ENCODE peak calls at places on chromosome 21, in eight cellular contexts. G, T, V, N, D, B, I and E are unnamed samples.

GRCh38 chr21:25988738-25989137 is 181.8 kb downstream of the APP start:
- DNase-seq in G (no peak), N (no peak), I (no peak), T (no peak), D (no peak), V (no peak), B (no peak), E (no peak)

GRCh38 chr21:38879912-38880577 is 74.3 kb downstream of the ETS2 start:
- DNase-seq in V (no peak), D (no peak), B (no peak), I (no peak), G (no peak), N (no peak), T (no peak), E (no peak)

GRCh38 chr21:34977333-34977732 is 71.8 kb downstream of the RUNX1 start:
- DNase-seq in G (no peak), D (no peak), T (no peak), V (no peak), N (no peak), I (no peak), B (no peak), E (no peak)

GRCh38 chr21:19507682-19508260 is 1104.2 kb upstream of the TMPRSS15 start:
- DNase-seq in G (no peak), D (no peak), T (no peak), B (no peak), V (no peak), N (peak; percentile 7), I (no peak), E (no peak)

GRCh38 chr21:25790122-25790951 is 55.6 kb downstream of the GABPA start:
- DNase-seq in T (no peak), B (peak; percentile 18), I (peak; percentile 44), N (peak; percentile 42), V (no peak), D (no peak), G (peak; percentile 16), E (no peak)

GRCh38 chr21:42500736-42501135 is 4.7 kb upstream of the RSPH1 start:
- DNase-seq in N (no peak), G (no peak), B (no peak), T (no peak), V (no peak), D (no peak), I (no peak), E (no peak)

GRCh38 chr21:31293986-31294385 is 50.1 kb downstream of the TIAM1 start:
- DNase-seq in N (no peak), T (no peak), D (no peak), V (no peak), I (peak; percentile 90), B (peak; percentile 92), G (no peak), E (no peak)

GRCh38 chr21:15005391-15005790 is 59.4 kb downstream of the NRIP1 start:
- DNase-seq in B (no peak), N (no peak), G (peak; percentile 59), I (peak; percentile 45), T (no peak), V (no peak), D (no peak), E (no peak)

GRCh38 chr21:33936221-33937038 is 20.8 kb upstream of the ATP5PO start:
- DNase-seq in N (no peak), G (peak; percentile 72), V (no peak), I (no peak), T (no peak), D (no peak), B (no peak), E (no peak)

GRCh38 chr21:20999567-21000169 is 1.5 kb downstream of the NCAM2 start:
- DNase-seq in V (no peak), G (peak; percentile 55), T (no peak), D (peak; percentile 39), B (peak; percentile 27), I (peak; percentile 66), N (peak; percentile 34), E (no peak)

GRCh38 chr21:40143822-40144525 is 276.7 kb downstream of the PCP4 start:
- DNase-seq in T (no peak), B (peak; percentile 9), D (peak; percentile 53), V (peak; percentile 26), N (peak; percentile 43), I (peak; percentile 47), G (peak; percentile 50), E (no peak)

GRCh38 chr21:34965200-34966174 is 83.6 kb downstream of the RUNX1 start:
- DNase-seq in T (no peak), G (no peak), I (peak; percentile 52), V (no peak), B (no peak), D (no peak), N (no peak), E (peak; percentile 57)

GRCh38 chr21:25970254-25970930 is 200.2 kb downstream of the APP start:
- DNase-seq in D (no peak), I (no peak), B (peak; percentile 29), G (no peak), N (no peak), T (no peak), V (peak; percentile 20), E (no peak)

GRCh38 chr21:25837545-25838263 is 102.9 kb downstream of the GABPA start:
- DNase-seq in G (no peak), B (peak; percentile 62), N (no peak), T (no peak), I (peak; percentile 86), V (no peak), D (no peak), E (no peak)

GRCh38 chr21:42255038-42255601 is 36.2 kb downstream of the ABCG1 start:
- DNase-seq in V (no peak), T (peak; percentile 66), G (no peak), B (no peak), N (no peak), I (no peak), D (no peak), E (no peak)

GRCh38 chr21:15034126-15034848 is 30.5 kb downstream of the NRIP1 start:
- DNase-seq in D (no peak), N (no peak), G (no peak), B (no peak), V (no peak), T (no peak), I (peak; percentile 76), E (no peak)

GRCh38 chr21:34215911-34216310 is 142.5 kb downstream of the MRPS6 start:
- DNase-seq in G (no peak), N (no peak), B (no peak), I (no peak), D (no peak), T (no peak), V (no peak), E (no peak)

GRCh38 chr21:35136586-35137254 is 87.6 kb upstream of the RUNX1 start:
- DNase-seq in V (no peak), I (peak; percentile 55), D (no peak), B (peak; percentile 71), G (no peak), N (no peak), T (no peak), E (no peak)

GRCh38 chr21:31282095-31282709 is 61.9 kb downstream of the TIAM1 start:
- DNase-seq in I (peak; percentile 98), N (no peak), B (peak; percentile 99), D (no peak), V (peak; percentile 17), T (no peak), G (no peak), E (no peak)

GRCh38 chr21:18318156-18318555 is 73.5 kb downstream of the CHODL start:
- DNase-seq in I (no peak), G (no peak), T (no peak), N (no peak), V (no peak), D (no peak), B (no peak), E (no peak)

GRCh38 chr21:15743593-15743992 is 13.8 kb downstream of the USP25 start:
- DNase-seq in D (no peak), T (no peak), V (no peak), I (no peak), G (no peak), N (no peak), B (no peak), E (no peak)

GRCh38 chr21:42970946-42971653 is 3.3 kb upstream of the PKNOX1 start:
- DNase-seq in N (no peak), B (no peak), G (no peak), D (no peak), T (no peak), V (no peak), I (no peak), E (no peak)

GRCh38 chr21:15221799-15222386 is 157.1 kb upstream of the NRIP1 start:
- DNase-seq in B (peak; percentile 53), G (no peak), T (no peak), D (no peak), V (peak; percentile 41), I (peak; percentile 59), N (peak; percentile 35), E (peak; percentile 95)

GRCh38 chr21:27700974-27701614 is 734.2 kb upstream of the ADAMTS5 start:
- DNase-seq in V (peak; percentile 83), N (peak; percentile 72), G (peak; percentile 77), B (peak; percentile 87), D (peak; percentile 73), T (peak; percentile 72), I (peak; percentile 88), E (peak; percentile 48)
- TF ChIP-seq CTCF in V (peak; percentile 93), N (peak; percentile 60), G (peak; percentile 87), B (peak; percentile 88), D (peak; percentile 88), T (peak; percentile 82), I (peak; percentile 86), E (peak; percentile 71)

GRCh38 chr21:27759091-27759659 is 792.3 kb upstream of the ADAMTS5 start:
- DNase-seq in N (peak; percentile 22), G (no peak), I (no peak), D (no peak), V (peak; percentile 17), B (no peak), T (peak; percentile 60), E (no peak)
- TF ChIP-seq CTCF in N (peak; percentile 35), G (peak; percentile 11), I (peak; percentile 19), D (no peak), V (peak; percentile 69), B (peak; percentile 60), T (no peak), E (no peak)

GRCh38 chr21:24727803-24728425 is 879.4 kb downstream of the MRPL39 start:
- DNase-seq in V (no peak), D (no peak), B (no peak), I (no peak), T (no peak), N (no peak), G (no peak), E (no peak)
- TF ChIP-seq CTCF in V (no peak), D (no peak), B (no peak), I (no peak), T (no peak), N (no peak), G (no peak), E (no peak)

GRCh38 chr21:29299906-29300546 is 1.3 kb downstream of the BACH1 start:
- DNase-seq in N (peak; percentile 86), T (peak; percentile 83), B (peak; percentile 82), G (peak; percentile 41), I (peak; percentile 95), D (no peak), V (peak; percentile 48), E (peak; percentile 95)

GRCh38 chr21:29296452-29296851 is 2.3 kb upstream of the BACH1 start:
- DNase-seq in D (no peak), T (no peak), G (no peak), V (no peak), N (peak; percentile 78), I (no peak), B (no peak), E (no peak)

GRCh38 chr21:29297483-29298347 is 1.0 kb upstream of the BACH1 start:
- DNase-seq in I (no peak), B (no peak), G (no peak), D (no peak), N (no peak), T (peak; percentile 73), V (no peak), E (no peak)

GRCh38 chr21:29299046-29299905 is 554 bp downstream of the BACH1 start:
- DNase-seq in V (peak; percentile 69), D (peak; percentile 26), G (peak; percentile 63), N (no peak), I (peak; percentile 60), T (peak; percentile 94), B (peak; percentile 61), E (peak; percentile 76)

GRCh38 chr21:29298348-29299045 is at the start of gene BACH1:
- DNase-seq in V (peak; percentile 90), I (peak; percentile 93), N (peak; percentile 96), D (peak; percentile 81), B (peak; percentile 84), T (peak; percentile 98), G (peak; percentile 86), E (peak; percentile 89)
- TF ChIP-seq CTCF in V (peak; percentile 61), I (peak; percentile 33), N (peak; percentile 53), D (peak; percentile 42), B (peak; percentile 35), T (peak; percentile 58), G (peak; percentile 58), E (peak; percentile 45)